ENCODE peak calls at places on chromosomes 4 and X, in eight cellular contexts. Z is CD8-positive, alpha-beta memory T cell; G is transverse colon; P is cardiac muscle cell; S is breast epithelium; O is ascending aorta; D is sigmoid colon; A is hepatocyte. Y is an unnamed sample.

GRCh38 chrX:22634081-22634480 is 361.4 kb downstream of the CBLL2 start:
- DNase-seq in Z (no peak), G (no peak), P (no peak), S (no peak), O (no peak), D (no peak), A (no peak), Y (no peak)

GRCh38 chr4:184831153-184831552 is 5.4 kb upstream of the ACSL1 start:
- DNase-seq in Z (no peak), G (no peak), P (no peak), S (no peak), O (no peak), D (no peak), A (no peak), Y (no peak)

GRCh38 chr4:137310593-137311490 is 221.5 kb downstream of the PCDH18 start:
- DNase-seq in Z (no peak), G (no peak), P (no peak), S (no peak), O (no peak), D (no peak), A (peak; percentile 6), Y (no peak)

GRCh38 chr4:118322831-118323502 is 29.8 kb downstream of the PRSS12 start:
- DNase-seq in Z (no peak), G (no peak), P (no peak), S (no peak), O (no peak), D (no peak), A (no peak), Y (no peak)

GRCh38 chr4:159002950-159003349 is 99.9 kb upstream of the RAPGEF2 start:
- DNase-seq in Z (no peak), G (no peak), P (no peak), S (no peak), O (no peak), D (no peak), A (no peak), Y (no peak)

GRCh38 chrX:117147249-117147648 is 684.5 kb upstream of the CT83 start:
- DNase-seq in Z (no peak), G (no peak), P (no peak), S (no peak), O (no peak), D (no peak), A (no peak), Y (no peak)

GRCh38 chr4:48681856-48682255 is 98.2 kb downstream of the FRYL start:
- DNase-seq in Z (no peak), G (no peak), P (peak; percentile 11), S (no peak), O (no peak), D (no peak), A (peak; percentile 32), Y (no peak)

GRCh38 chrX:71919436-71919835 is 8.8 kb downstream of the NHSL2 start:
- DNase-seq in Z (no peak), G (no peak), P (no peak), S (no peak), O (no peak), D (no peak), A (no peak), Y (no peak)

GRCh38 chr4:183417356-183417755 is 27.1 kb upstream of the CDKN2AIP start:
- DNase-seq in Z (no peak), G (no peak), P (no peak), S (no peak), O (no peak), D (no peak), A (no peak), Y (no peak)

GRCh38 chr4:8129785-8130184 is 28.8 kb downstream of the ABLIM2 start:
- DNase-seq in Z (no peak), G (no peak), P (no peak), S (no peak), O (no peak), D (no peak), A (no peak), Y (no peak)

GRCh38 chr4:20353646-20354045 is 101.9 kb downstream of the SLIT2 start:
- DNase-seq in Z (no peak), G (no peak), P (no peak), S (no peak), O (no peak), D (no peak), A (no peak), Y (no peak)

GRCh38 chr4:121728066-121728465 is 31.3 kb upstream of the ANXA5 start:
- DNase-seq in Z (no peak), G (no peak), P (no peak), S (no peak), O (no peak), D (no peak), A (no peak), Y (no peak)

GRCh38 chr4:54658321-54659093 is 750 bp downstream of the KIT start:
- DNase-seq in Z (peak; percentile 13), G (peak; percentile 46), P (peak; percentile 78), S (no peak), O (no peak), D (no peak), A (peak; percentile 70), Y (no peak)

GRCh38 chr4:87896020-87896621 is 63.4 kb downstream of the MEPE start:
- DNase-seq in Z (no peak), G (no peak), P (no peak), S (no peak), O (peak; percentile 23), D (no peak), A (no peak), Y (no peak)

GRCh38 chr4:4408576-4409335 is 21.9 kb downstream of the NSG1 start:
- DNase-seq in Z (no peak), G (no peak), P (no peak), S (no peak), O (no peak), D (no peak), A (no peak), Y (no peak)

GRCh38 chr4:16196482-16197393 is 29.5 kb downstream of the TAPT1 start:
- DNase-seq in Z (no peak), G (no peak), P (peak; percentile 62), S (no peak), O (no peak), D (no peak), A (peak; percentile 67), Y (no peak)

GRCh38 chr4:141126769-141127168 is 6.5 kb downstream of the RNF150 start:
- DNase-seq in Z (no peak), G (no peak), P (no peak), S (no peak), O (no peak), D (no peak), A (no peak), Y (no peak)

GRCh38 chr4:25953740-25954139 is 39.7 kb downstream of the SMIM20 start:
- DNase-seq in Z (no peak), G (no peak), P (no peak), S (no peak), O (no peak), D (no peak), A (no peak), Y (no peak)
- H3K4me1 ChIP-seq in Z (no peaks in the 10 kb centered on the region), G (peaks cover 4% of the 10 kb centered on the region), P (no peaks in the 10 kb centered on the region), S (no peaks in the 10 kb centered on the region), O (no peaks in the 10 kb centered on the region), D (no peaks in the 10 kb centered on the region), A (peaks cover 12% of the 10 kb centered on the region), Y (no peaks in the 10 kb centered on the region)

GRCh38 chr4:101346562-101347266 is 612 bp downstream of the PPP3CA start:
- DNase-seq in Z (peak; percentile 71), G (peak; percentile 63), P (peak; percentile 75), S (peak; percentile 61), O (peak; percentile 10), D (peak; percentile 82), A (peak; percentile 77), Y (peak; percentile 58)

GRCh38 chr4:101345596-101346311 is 1.6 kb downstream of the PPP3CA start:
- DNase-seq in Z (peak; percentile 68), G (peak; percentile 63), P (peak; percentile 46), S (peak; percentile 55), O (peak; percentile 35), D (peak; percentile 81), A (peak; percentile 76), Y (peak; percentile 69)

GRCh38 chr4:101347267-101347556 is at the start of gene PPP3CA:
- DNase-seq in Z (no peak), G (no peak), P (peak; percentile 81), S (no peak), O (no peak), D (no peak), A (no peak), Y (no peak)

GRCh38 chr4:101346312-101346561 is 1.1 kb downstream of the PPP3CA start:
- DNase-seq in Z (peak; percentile 63), G (no peak), P (no peak), S (no peak), O (no peak), D (no peak), A (no peak), Y (no peak)

DNA sequence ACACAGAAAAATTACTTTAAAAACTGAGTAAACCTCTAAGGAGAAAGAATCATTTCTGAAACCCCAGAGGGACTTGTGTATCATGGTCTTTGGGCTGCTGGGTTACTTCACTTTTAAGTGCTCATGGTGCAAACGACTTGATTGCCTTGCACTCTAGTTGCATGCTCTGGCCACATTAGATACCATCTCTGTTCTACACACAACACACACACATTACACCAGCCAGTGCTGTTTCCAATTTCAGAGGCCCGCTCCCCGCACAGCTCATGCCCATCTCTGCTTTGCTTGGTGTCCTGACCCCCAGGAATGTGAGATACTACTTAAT is 2.1 kb downstream of the PPP3CA start:
- DNase-seq in Z (no peak), G (no peak), P (no peak), S (no peak), O (no peak), D (no peak), A (no peak), Y (no peak)
- H3K27ac ChIP-seq in Z (no peak overlapping the region), G (peak overlapping the region; percentile 97), P (no peak overlapping the region), S (peak overlapping the region; percentile 96), O (no peak overlapping the region), D (peak overlapping the region; percentile 96), A (peak overlapping the region; percentile 92), Y (peak overlapping the region; percentile 86)

DNA sequence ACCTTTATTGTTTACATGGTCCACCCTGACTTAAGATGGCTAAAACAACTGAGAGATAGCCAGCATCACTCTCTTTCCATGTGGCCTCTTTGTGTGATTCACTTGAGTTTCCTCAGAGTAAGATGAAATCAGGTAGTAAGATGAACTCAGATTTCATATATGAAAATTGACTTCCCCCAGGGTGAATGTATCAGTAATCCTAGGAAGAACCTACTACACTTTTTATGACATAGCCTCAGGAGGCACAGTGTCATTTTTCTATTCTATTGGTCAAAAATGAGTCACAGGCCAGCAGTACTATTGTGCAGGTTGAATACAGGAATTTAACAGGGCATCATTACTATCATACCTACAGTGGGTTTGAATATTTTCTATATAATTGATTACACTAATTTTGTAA is 14.6 kb upstream of the SULT1E1 start:
- DNase-seq in Z (no peak), G (no peak), P (no peak), S (no peak), O (no peak), D (no peak), A (no peak), Y (no peak)
- H3K36me3 ChIP-seq in Z (no peaks in the 10 kb centered on the region), G (no peaks in the 10 kb centered on the region), P (no peaks in the 10 kb centered on the region), S (no peaks in the 10 kb centered on the region), O (no peaks in the 10 kb centered on the region), D (no peaks in the 10 kb centered on the region), A (no peaks in the 10 kb centered on the region), Y (no peaks in the 10 kb centered on the region)

DNA sequence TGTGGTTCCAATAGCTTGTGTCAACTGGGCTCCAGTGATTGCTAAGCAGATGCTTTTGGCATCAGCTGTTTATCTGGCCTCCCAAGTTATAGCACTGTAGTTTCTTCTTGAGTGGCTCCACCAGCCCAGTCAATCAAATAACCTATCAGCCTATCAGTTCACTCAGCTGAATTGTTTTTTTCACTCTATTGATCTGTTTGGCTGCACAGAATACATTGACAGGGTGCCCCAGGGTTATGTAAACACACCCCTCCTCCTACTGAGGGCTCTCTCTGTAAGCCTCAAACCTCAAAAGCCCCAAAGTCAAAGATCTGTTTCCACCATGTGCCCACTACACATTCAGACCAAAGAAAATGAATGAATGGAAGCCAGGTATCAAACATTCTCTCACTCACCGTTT is 214.0 kb downstream of the HS6ST2 start:
- DNase-seq in Z (no peak), G (no peak), P (no peak), S (no peak), O (no peak), D (no peak), A (no peak), Y (no peak)
- H3K4me1 ChIP-seq in Z (no peaks in the 10 kb centered on the region), G (no peaks in the 10 kb centered on the region), P (no peaks in the 10 kb centered on the region), S (no peaks in the 10 kb centered on the region), O (no peaks in the 10 kb centered on the region), D (no peaks in the 10 kb centered on the region), A (no peaks in the 10 kb centered on the region), Y (no peaks in the 10 kb centered on the region)